ENCODE peak calls at places on chromosomes 16 and 17, in four cellular contexts. One of them, this sample, is unnamed.

GRCh38 chr17:42354956-42355843 is 33.0 kb downstream of the STAT3 start:
- DNase-seq in K562: no peak
- DNase-seq in HepG2: no peak
- DNase-seq in WTC11: no peak
- DNase-seq in this sample: no peak

GRCh38 chr17:77681820-77682219 is 276.7 kb upstream of the TNRC6C start:
- DNase-seq in K562: no peak
- DNase-seq in HepG2: no peak
- DNase-seq in WTC11: no peak
- DNase-seq in this sample: no peak

GRCh38 chr17:27417596-27418365 is 38.5 kb upstream of the KSR1 start:
- DNase-seq in K562: no peak
- DNase-seq in HepG2: no peak
- DNase-seq in WTC11: no peak
- DNase-seq in this sample: no peak

GRCh38 chr16:12468552-12468951 is 335.1 kb downstream of the CPPED1 start:
- DNase-seq in K562: no peak
- DNase-seq in HepG2: no peak
- DNase-seq in WTC11: peak
- DNase-seq in this sample: no peak

GRCh38 chr17:49783051-49783715 is 5.3 kb upstream of the KAT7 start:
- DNase-seq in K562: no peak
- DNase-seq in HepG2: no peak
- DNase-seq in WTC11: no peak
- DNase-seq in this sample: no peak

GRCh38 chr17:56912105-56912999 is 1.5 kb downstream of the TRIM25 start:
- DNase-seq in K562: peak
- DNase-seq in HepG2: peak
- DNase-seq in WTC11: no peak
- DNase-seq in this sample: no peak

GRCh38 chr17:78316867-78317816 is 42.7 kb downstream of the SOCS3 start:
- DNase-seq in K562: peak
- DNase-seq in HepG2: peak
- DNase-seq in WTC11: peak
- DNase-seq in this sample: peak

GRCh38 chr17:35345926-35346771 is 27.3 kb downstream of the SLFN11 start:
- DNase-seq in K562: peak
- DNase-seq in HepG2: no peak
- DNase-seq in WTC11: peak
- DNase-seq in this sample: no peak

GRCh38 chr16:796296-797119 is 4.0 kb downstream of the GNG13 start:
- DNase-seq in K562: no peak
- DNase-seq in HepG2: no peak
- DNase-seq in WTC11: no peak
- DNase-seq in this sample: no peak

GRCh38 chr17:9115446-9116265 is 94.3 kb downstream of the NTN1 start:
- DNase-seq in K562: peak
- DNase-seq in HepG2: peak
- DNase-seq in WTC11: peak
- DNase-seq in this sample: peak

GRCh38 chr16:25751230-25751629 is 59.5 kb downstream of the HS3ST4 start:
- DNase-seq in K562: no peak
- DNase-seq in HepG2: no peak
- DNase-seq in WTC11: no peak
- DNase-seq in this sample: no peak

GRCh38 chr16:31301708-31302400 is 42.1 kb downstream of the ITGAM start:
- DNase-seq in K562: peak
- DNase-seq in HepG2: no peak
- DNase-seq in WTC11: no peak
- DNase-seq in this sample: peak

GRCh38 chr17:82297280-82297803 is 20.1 kb downstream of the CD7 start:
- DNase-seq in K562: peak
- DNase-seq in HepG2: no peak
- DNase-seq in WTC11: no peak
- DNase-seq in this sample: peak

GRCh38 chr16:7992616-7993015 is 597.7 kb downstream of the TMEM114 start:
- DNase-seq in K562: no peak
- DNase-seq in HepG2: no peak
- DNase-seq in WTC11: no peak
- DNase-seq in this sample: no peak

GRCh38 chr16:49924078-49924477 is 68.2 kb upstream of the ZNF423 start:
- DNase-seq in K562: peak
- DNase-seq in HepG2: no peak
- DNase-seq in WTC11: no peak
- DNase-seq in this sample: peak

GRCh38 chr16:57984443-57985203 is 13.7 kb upstream of the CNGB1 start:
- DNase-seq in K562: peak
- DNase-seq in HepG2: peak
- DNase-seq in WTC11: peak
- DNase-seq in this sample: peak

GRCh38 chr17:78010759-78011158 is 52.3 kb downstream of the TNRC6C start:
- DNase-seq in K562: no peak
- DNase-seq in HepG2: no peak
- DNase-seq in WTC11: no peak
- DNase-seq in this sample: no peak

GRCh38 chr17:36731091-36731490 is 129.7 kb downstream of the MRM1 start:
- DNase-seq in K562: no peak
- DNase-seq in HepG2: no peak
- DNase-seq in WTC11: no peak
- DNase-seq in this sample: no peak

GRCh38 chr16:68884867-68885266 is 41.5 kb downstream of the TANGO6 start:
- DNase-seq in K562: no peak
- DNase-seq in HepG2: no peak
- DNase-seq in WTC11: no peak
- DNase-seq in this sample: no peak

GRCh38 chr16:2365895-2366294 is 25.4 kb upstream of the ABCA3 start:
- DNase-seq in K562: no peak
- DNase-seq in HepG2: no peak
- DNase-seq in WTC11: no peak
- DNase-seq in this sample: no peak

GRCh38 chr17:11986939-11987329 is 10.3 kb downstream of the ZNF18 start:
- DNase-seq in K562: peak
- DNase-seq in HepG2: peak
- DNase-seq in WTC11: no peak
- DNase-seq in this sample: peak

GRCh38 chr17:40086150-40087044 is 14.0 kb downstream of the NR1D1 start:
- DNase-seq in K562: peak
- DNase-seq in HepG2: peak
- DNase-seq in WTC11: peak
- DNase-seq in this sample: peak

GRCh38 chr16:20853981-20854620 is 46.1 kb downstream of the DCUN1D3 start:
- DNase-seq in K562: no peak
- DNase-seq in HepG2: no peak
- DNase-seq in WTC11: no peak
- DNase-seq in this sample: no peak

GRCh38 chr17:62705116-62705515 is 77.6 kb downstream of the MRC2 start:
- DNase-seq in K562: no peak
- DNase-seq in HepG2: no peak
- DNase-seq in WTC11: no peak
- DNase-seq in this sample: no peak

GRCh38 chr16:66026211-66026610 is 340.3 kb upstream of the CDH5 start:
- DNase-seq in K562: peak
- DNase-seq in HepG2: no peak
- DNase-seq in WTC11: peak
- DNase-seq in this sample: no peak

GRCh38 chr16:64858076-64858475 is 263.8 kb downstream of the CDH11 start:
- DNase-seq in K562: no peak
- DNase-seq in HepG2: no peak
- DNase-seq in WTC11: no peak
- DNase-seq in this sample: no peak

GRCh38 chr16:87531418-87531817 is 38.6 kb upstream of the ZCCHC14 start:
- DNase-seq in K562: no peak
- DNase-seq in HepG2: no peak
- DNase-seq in WTC11: no peak
- DNase-seq in this sample: no peak

GRCh38 chr16:74288065-74288464 is 8.5 kb upstream of the PSMD7 start:
- DNase-seq in K562: no peak
- DNase-seq in HepG2: no peak
- DNase-seq in WTC11: no peak
- DNase-seq in this sample: no peak

DNA sequence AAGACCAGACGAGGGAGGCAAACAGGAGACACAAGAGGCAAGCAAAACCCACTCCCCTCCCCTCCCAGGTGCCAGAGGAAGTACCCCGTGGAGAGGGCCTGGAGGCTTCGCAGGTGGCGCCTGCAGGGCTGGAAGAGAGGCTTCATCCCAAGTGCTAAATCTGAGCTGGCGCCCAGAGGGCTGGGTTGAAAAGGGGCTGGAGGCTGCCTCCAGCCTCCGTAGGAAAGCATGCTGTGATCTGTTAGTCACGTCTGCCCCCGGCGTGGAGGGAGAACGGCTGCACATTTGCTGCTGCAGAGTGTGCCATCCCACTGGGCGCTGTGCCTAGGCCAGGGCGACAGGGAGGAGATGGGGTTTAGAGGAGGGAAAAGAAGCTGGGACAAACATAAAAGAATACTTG is 16.9 kb downstream of the RPH3AL start:
- DNase-seq in K562: no peak
- DNase-seq in HepG2: no peak
- DNase-seq in WTC11: no peak
- DNase-seq in this sample: no peak
- TF ChIP-seq NR3C1 in K562: no peak
- TF ChIP-seq NR3C1 in HepG2: no peak
- TF ChIP-seq NR3C1 in WTC11: no peak
- TF ChIP-seq NR3C1 in this sample: no peak

GRCh38 chr17:962650-963049 is 16.9 kb downstream of the NXN start:
- DNase-seq in K562: no peak
- DNase-seq in HepG2: no peak
- DNase-seq in WTC11: peak
- DNase-seq in this sample: no peak
- TF ChIP-seq NR3C1 in K562: no peak
- TF ChIP-seq NR3C1 in HepG2: no peak
- TF ChIP-seq NR3C1 in WTC11: no peak
- TF ChIP-seq NR3C1 in this sample: no peak

GRCh38 chr17:69860142-69860680 is 214.8 kb upstream of the KCNJ16 start:
- DNase-seq in K562: no peak
- DNase-seq in HepG2: no peak
- DNase-seq in WTC11: no peak
- DNase-seq in this sample: no peak

GRCh38 chr17:69858460-69858859 is 216.6 kb upstream of the KCNJ16 start:
- DNase-seq in K562: no peak
- DNase-seq in HepG2: no peak
- DNase-seq in WTC11: no peak
- DNase-seq in this sample: no peak

GRCh38 chr17:69853533-69854262 is 221.3 kb upstream of the KCNJ16 start:
- DNase-seq in K562: no peak
- DNase-seq in HepG2: no peak
- DNase-seq in WTC11: no peak
- DNase-seq in this sample: no peak

GRCh38 chr17:69854381-69854780 is 220.6 kb upstream of the KCNJ16 start:
- DNase-seq in K562: no peak
- DNase-seq in HepG2: no peak
- DNase-seq in WTC11: no peak
- DNase-seq in this sample: no peak

DNA sequence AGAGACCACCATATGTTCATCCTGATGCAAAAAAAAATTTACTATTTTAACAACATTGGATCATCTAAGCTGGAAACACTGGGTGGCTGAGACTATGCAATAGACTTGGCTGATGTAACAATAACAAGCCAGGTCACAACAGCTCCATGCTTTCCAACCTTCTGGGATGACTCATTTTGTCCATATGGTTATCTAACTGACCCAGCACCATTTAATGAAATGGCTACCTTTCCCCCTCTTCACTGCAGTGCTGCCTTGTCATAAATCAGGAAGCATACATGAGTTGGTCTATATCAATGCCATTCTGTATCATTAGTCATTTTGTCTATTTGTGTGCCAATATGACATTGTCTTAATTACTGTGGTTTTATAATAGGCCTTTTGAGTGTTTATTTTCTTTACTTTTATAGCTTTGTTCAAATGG is 217.6 kb upstream of the KCNJ16 start:
- DNase-seq in K562: peak
- DNase-seq in HepG2: no peak
- DNase-seq in WTC11: no peak
- DNase-seq in this sample: no peak
- TF ChIP-seq NR3C1 in K562: no peak
- TF ChIP-seq NR3C1 in HepG2: no peak
- TF ChIP-seq NR3C1 in WTC11: no peak
- TF ChIP-seq NR3C1 in this sample: no peak

GRCh38 chr17:43645765-43646481 is 15.8 kb downstream of the MEOX1 start:
- DNase-seq in K562: no peak
- DNase-seq in HepG2: no peak
- DNase-seq in WTC11: peak
- DNase-seq in this sample: no peak
- TF ChIP-seq NR3C1 in K562: no peak
- TF ChIP-seq NR3C1 in HepG2: no peak
- TF ChIP-seq NR3C1 in WTC11: no peak
- TF ChIP-seq NR3C1 in this sample: no peak

GRCh38 chr17:73600103-73600871 is 44.0 kb downstream of the SDK2 start:
- DNase-seq in K562: no peak
- DNase-seq in HepG2: no peak
- DNase-seq in WTC11: no peak
- DNase-seq in this sample: no peak

GRCh38 chr17:73599599-73599998 is 44.6 kb downstream of the SDK2 start:
- DNase-seq in K562: no peak
- DNase-seq in HepG2: no peak
- DNase-seq in WTC11: no peak
- DNase-seq in this sample: no peak

GRCh38 chr17:73595068-73595865 is 49.0 kb downstream of the SDK2 start:
- DNase-seq in K562: no peak
- DNase-seq in HepG2: no peak
- DNase-seq in WTC11: peak
- DNase-seq in this sample: no peak

GRCh38 chr17:73595931-73596330 is 48.3 kb downstream of the SDK2 start:
- DNase-seq in K562: no peak
- DNase-seq in HepG2: no peak
- DNase-seq in WTC11: no peak
- DNase-seq in this sample: no peak

DNA sequence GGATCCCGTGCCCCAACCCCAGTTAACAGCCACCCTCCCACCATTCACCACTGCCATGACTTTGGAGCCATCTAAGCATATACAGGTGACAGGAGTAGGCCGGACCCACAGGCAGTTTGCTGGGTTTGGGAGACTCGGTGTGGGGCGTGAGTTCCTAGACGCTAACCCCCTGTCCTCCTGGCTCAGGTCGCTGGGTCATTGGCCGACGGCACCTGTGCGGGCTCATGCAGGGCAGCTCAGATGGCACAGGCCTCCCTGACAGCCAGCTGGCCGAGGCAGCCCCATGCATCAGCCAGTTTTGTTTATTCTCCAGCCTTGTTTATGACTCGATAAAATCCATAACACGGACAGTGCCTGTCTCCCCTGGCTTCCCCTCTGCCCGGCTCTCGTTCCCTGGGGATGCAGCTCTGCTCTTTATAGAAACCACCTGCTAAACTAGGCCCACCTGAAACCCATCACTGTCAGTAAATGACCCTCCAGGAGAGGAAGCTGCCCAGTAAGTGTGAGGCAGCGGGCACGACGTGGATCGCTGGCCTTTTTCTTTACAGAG is 46.0 kb downstream of the SDK2 start:
- DNase-seq in K562: no peak
- DNase-seq in HepG2: no peak
- DNase-seq in WTC11: no peak
- DNase-seq in this sample: no peak
- TF ChIP-seq NR3C1 in K562: no peak
- TF ChIP-seq NR3C1 in HepG2: no peak
- TF ChIP-seq NR3C1 in WTC11: no peak
- TF ChIP-seq NR3C1 in this sample: no peak

This sample was measured in A549.